ENCODE peak calls at places on chromosomes 11 and 22, in eight cellular contexts. One of them, this sample, is unnamed.

GRCh38 chr11:11451501-11452005 is 98.5 kb upstream of the CSNK2A3 start:
- DNase-seq in SK-N-SH: no peak
- DNase-seq in HCT116: peak
- DNase-seq in K562: peak
- DNase-seq in A549: peak
- DNase-seq in GM12878: peak
- DNase-seq in HepG2: peak
- DNase-seq in GM23338: no peak
- DNase-seq in this sample: no peak

GRCh38 chr11:17593466-17594245 is 46.6 kb downstream of the OTOG start:
- DNase-seq in SK-N-SH: no peak
- DNase-seq in HCT116: no peak
- DNase-seq in K562: no peak
- DNase-seq in A549: no peak
- DNase-seq in GM12878: no peak
- DNase-seq in HepG2: no peak
- DNase-seq in GM23338: no peak
- DNase-seq in this sample: no peak

GRCh38 chr22:29638678-29639077 is 35.2 kb downstream of the NF2 start:
- DNase-seq in SK-N-SH: no peak
- DNase-seq in HCT116: no peak
- DNase-seq in K562: no peak
- DNase-seq in A549: no peak
- DNase-seq in GM12878: no peak
- DNase-seq in HepG2: no peak
- DNase-seq in GM23338: no peak
- DNase-seq in this sample: no peak

GRCh38 chr11:3215346-3216026 is 3.1 kb downstream of the MRGPRG start:
- DNase-seq in SK-N-SH: no peak
- DNase-seq in HCT116: no peak
- DNase-seq in K562: no peak
- DNase-seq in A549: no peak
- DNase-seq in GM12878: no peak
- DNase-seq in HepG2: no peak
- DNase-seq in GM23338: no peak
- DNase-seq in this sample: no peak

GRCh38 chr22:39178206-39179111 is 26.0 kb upstream of the CBX7 start:
- DNase-seq in SK-N-SH: no peak
- DNase-seq in HCT116: no peak
- DNase-seq in K562: no peak
- DNase-seq in A549: no peak
- DNase-seq in GM12878: no peak
- DNase-seq in HepG2: no peak
- DNase-seq in GM23338: no peak
- DNase-seq in this sample: no peak

GRCh38 chr11:47886096-47886495 is 37.9 kb upstream of the NUP160 start:
- DNase-seq in SK-N-SH: no peak
- DNase-seq in HCT116: no peak
- DNase-seq in K562: no peak
- DNase-seq in A549: peak
- DNase-seq in GM12878: no peak
- DNase-seq in HepG2: no peak
- DNase-seq in GM23338: no peak
- DNase-seq in this sample: no peak

GRCh38 chr22:17994424-17995108 is 29.8 kb downstream of the MICAL3 start:
- DNase-seq in SK-N-SH: no peak
- DNase-seq in HCT116: no peak
- DNase-seq in K562: no peak
- DNase-seq in A549: no peak
- DNase-seq in GM12878: no peak
- DNase-seq in HepG2: no peak
- DNase-seq in GM23338: no peak
- DNase-seq in this sample: no peak

GRCh38 chr22:23395476-23396361 is 184.4 kb downstream of the IGLL1 start:
- DNase-seq in SK-N-SH: no peak
- DNase-seq in HCT116: no peak
- DNase-seq in K562: no peak
- DNase-seq in A549: no peak
- DNase-seq in GM12878: no peak
- DNase-seq in HepG2: no peak
- DNase-seq in GM23338: no peak
- DNase-seq in this sample: no peak

GRCh38 chr11:65262381-65262680 is 569 bp downstream of the POLA2 start:
- DNase-seq in SK-N-SH: no peak
- DNase-seq in HCT116: no peak
- DNase-seq in K562: no peak
- DNase-seq in A549: no peak
- DNase-seq in GM12878: no peak
- DNase-seq in HepG2: no peak
- DNase-seq in GM23338: no peak
- DNase-seq in this sample: no peak

GRCh38 chr11:76200006-76200940 is 6.0 kb downstream of the WNT11 start:
- DNase-seq in SK-N-SH: no peak
- DNase-seq in HCT116: no peak
- DNase-seq in K562: no peak
- DNase-seq in A549: no peak
- DNase-seq in GM12878: no peak
- DNase-seq in HepG2: no peak
- DNase-seq in GM23338: no peak
- DNase-seq in this sample: no peak

GRCh38 chr11:111729441-111729840 is 36.7 kb downstream of the PPP2R1B start:
- DNase-seq in SK-N-SH: no peak
- DNase-seq in HCT116: no peak
- DNase-seq in K562: no peak
- DNase-seq in A549: no peak
- DNase-seq in GM12878: no peak
- DNase-seq in HepG2: no peak
- DNase-seq in GM23338: no peak
- DNase-seq in this sample: no peak

DNA sequence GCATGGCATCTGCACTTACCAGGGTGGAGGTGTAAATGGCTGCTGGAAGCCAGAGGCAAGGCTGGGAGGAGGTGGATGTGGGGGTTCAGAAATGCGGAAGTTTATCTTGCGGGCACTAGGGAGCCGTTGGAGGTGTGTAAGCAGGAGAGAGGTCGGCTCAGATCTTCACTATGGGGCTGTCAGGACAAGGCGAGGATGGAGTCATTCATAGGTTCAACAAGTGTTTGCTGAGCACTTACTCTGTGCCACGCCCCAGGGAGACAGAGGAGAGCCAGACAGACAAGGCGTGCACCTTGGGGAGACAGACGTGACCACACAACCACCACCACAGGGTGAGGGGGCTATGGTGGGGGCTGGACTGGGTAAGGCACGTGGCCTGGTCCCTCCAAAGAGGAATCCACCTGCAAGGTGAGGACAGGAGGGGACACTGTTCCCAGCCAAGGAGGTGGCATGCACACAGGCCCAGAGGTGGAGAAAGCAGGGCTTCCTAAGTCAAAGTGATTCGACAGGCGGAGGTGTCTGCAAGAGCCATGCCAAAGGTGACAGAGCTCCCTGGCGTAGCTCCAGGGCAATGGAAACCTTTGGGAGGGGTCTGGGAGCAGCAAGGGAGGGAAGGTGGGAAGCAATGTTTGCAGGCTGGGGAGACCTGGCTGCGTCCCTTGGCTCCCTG is 30.8 kb upstream of the TCF20 start:
- DNase-seq in SK-N-SH: no peak
- DNase-seq in HCT116: no peak
- DNase-seq in K562: no peak
- DNase-seq in A549: no peak
- DNase-seq in GM12878: no peak
- DNase-seq in HepG2: no peak
- DNase-seq in GM23338: no peak
- DNase-seq in this sample: no peak
- H3K4me3 ChIP-seq in SK-N-SH: no peak
- H3K4me3 ChIP-seq in HCT116: no peak
- H3K4me3 ChIP-seq in K562: no peak
- H3K4me3 ChIP-seq in A549: no peak
- H3K4me3 ChIP-seq in GM12878: no peak
- H3K4me3 ChIP-seq in HepG2: no peak
- H3K4me3 ChIP-seq in GM23338: peak
- H3K4me3 ChIP-seq in this sample: no peak

GRCh38 chr11:66313321-66314185 is 3.3 kb downstream of the CD248 start:
- DNase-seq in SK-N-SH: peak
- DNase-seq in HCT116: no peak
- DNase-seq in K562: peak
- DNase-seq in A549: no peak
- DNase-seq in GM12878: no peak
- DNase-seq in HepG2: peak
- DNase-seq in GM23338: peak
- DNase-seq in this sample: no peak
- TF ChIP-seq REST in SK-N-SH: peak
- TF ChIP-seq REST in HCT116: no peak
- TF ChIP-seq REST in K562: no peak
- TF ChIP-seq REST in A549: no peak
- TF ChIP-seq REST in GM12878: no peak
- TF ChIP-seq REST in HepG2: no peak
- TF ChIP-seq REST in GM23338: no peak
- TF ChIP-seq REST in this sample: no peak

GRCh38 chr11:115504279-115505158 is at the start of gene CADM1:
- DNase-seq in SK-N-SH: peak
- DNase-seq in HCT116: no peak
- DNase-seq in K562: peak
- DNase-seq in A549: peak
- DNase-seq in GM12878: no peak
- DNase-seq in HepG2: peak
- DNase-seq in GM23338: peak
- DNase-seq in this sample: peak
- H3K27ac ChIP-seq in SK-N-SH: peak
- H3K27ac ChIP-seq in HCT116: no peak
- H3K27ac ChIP-seq in K562: no peak
- H3K27ac ChIP-seq in A549: peak
- H3K27ac ChIP-seq in GM12878: no peak
- H3K27ac ChIP-seq in HepG2: peak
- H3K27ac ChIP-seq in GM23338: peak
- H3K27ac ChIP-seq in this sample: no peak

DNA sequence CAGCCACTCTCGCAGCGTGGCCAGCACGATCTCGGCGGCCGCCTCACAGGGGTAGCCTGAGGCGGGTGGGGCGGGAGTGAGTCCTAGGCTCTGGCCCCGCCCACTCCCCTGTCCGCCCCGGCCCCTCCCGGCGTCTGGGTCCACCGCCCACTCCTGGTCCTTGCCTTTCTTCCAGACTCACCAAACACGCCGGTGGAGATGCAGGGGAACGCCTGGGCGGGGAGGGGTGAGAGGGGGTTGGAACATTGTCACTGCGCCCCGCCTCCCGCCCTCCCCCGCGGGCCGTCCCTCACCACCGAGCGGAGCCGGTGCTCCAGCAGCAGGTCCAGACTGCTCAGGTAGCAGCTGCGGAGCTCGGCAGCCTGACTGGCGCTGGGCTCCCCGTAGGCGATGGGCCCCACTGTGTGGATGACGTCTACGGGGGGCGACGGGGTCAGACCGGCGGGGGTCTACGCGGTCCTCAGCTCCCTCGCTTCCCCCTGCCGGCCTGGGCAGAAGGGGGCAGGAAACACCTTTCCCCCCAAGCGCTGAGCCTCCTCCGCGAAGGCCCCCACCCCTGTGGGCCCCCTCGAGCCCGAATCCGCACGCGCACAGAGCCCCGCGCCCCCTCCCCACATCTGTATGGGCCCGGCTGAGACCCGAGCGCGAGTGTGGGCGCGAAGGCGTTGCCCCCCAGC is 13.2 kb downstream of the OTUB1 start:
- DNase-seq in SK-N-SH: peak
- DNase-seq in HCT116: no peak
- DNase-seq in K562: peak
- DNase-seq in A549: peak
- DNase-seq in GM12878: no peak
- DNase-seq in HepG2: no peak
- DNase-seq in GM23338: peak
- DNase-seq in this sample: no peak
- H3K4me3 ChIP-seq in SK-N-SH: no peak
- H3K4me3 ChIP-seq in HCT116: no peak
- H3K4me3 ChIP-seq in K562: no peak
- H3K4me3 ChIP-seq in A549: no peak
- H3K4me3 ChIP-seq in GM12878: no peak
- H3K4me3 ChIP-seq in HepG2: no peak
- H3K4me3 ChIP-seq in GM23338: peak
- H3K4me3 ChIP-seq in this sample: no peak

This sample was measured in HL-60.